ENCODE peak calls at places on chromosome 6, in ten cellular contexts. I is body of pancreas, V is K562, J is upper lobe of left lung, F is IMR-90, P is heart left ventricle, M is HepG2, O is right lobe of liver, B is A549, W is HCT116. L is an unnamed sample.

GRCh38 chr6:33577106-33577535 is 3.0 kb downstream of the BAK1 start:
- ATAC-seq in V (no peak), J (peak; percentile 54), W (peak; percentile 40), B (peak; percentile 8), I (peak; percentile 58), O (peak; percentile 47), M (no peak), P (peak; percentile 22), F (no peak), L (peak; percentile 38)

GRCh38 chr6:4637691-4638433 is 138.3 kb upstream of the CDYL start:
- ATAC-seq in P (no peak), B (no peak), O (no peak), W (peak; percentile 54), M (no peak), F (peak; percentile 96), I (no peak), V (peak; percentile 61), J (no peak), L (no peak)

GRCh38 chr6:13668291-13668928 is 43.2 kb downstream of the RANBP9 start:
- ATAC-seq in J (no peak), V (peak; percentile 24), P (no peak), F (no peak), O (no peak), W (no peak), M (no peak), B (no peak), I (no peak), L (no peak)

GRCh38 chr6:16544521-16544920 is 216.7 kb downstream of the ATXN1 start:
- ATAC-seq in O (no peak), M (no peak), J (no peak), W (no peak), P (peak; percentile 26), I (no peak), V (no peak), F (no peak), B (no peak), L (no peak)

GRCh38 chr6:11023032-11023431 is 21.1 kb downstream of the ELOVL2 start:
- ATAC-seq in W (no peak), P (peak; percentile 65), B (no peak), O (no peak), V (no peak), J (no peak), I (peak; percentile 15), M (no peak), F (no peak), L (peak; percentile 46)

GRCh38 chr6:150702675-150703074 is 103.0 kb downstream of the PLEKHG1 start:
- ATAC-seq in M (no peak), B (no peak), W (no peak), O (peak; percentile 43), P (peak; percentile 59), V (no peak), I (no peak), J (peak; percentile 57), F (no peak), L (peak; percentile 39)

GRCh38 chr6:131362070-131362469 is 211.0 kb upstream of the ARG1 start:
- ATAC-seq in B (peak; percentile 74), M (no peak), P (no peak), I (no peak), W (no peak), J (no peak), V (no peak), O (no peak), F (no peak), L (no peak)

GRCh38 chr6:27154696-27155095 is 92.8 kb upstream of the PRSS16 start:
- ATAC-seq in V (no peak), O (no peak), P (no peak), W (no peak), I (no peak), F (no peak), M (no peak), J (no peak), B (no peak), L (no peak)

GRCh38 chr6:115363379-115363778 is 697.3 kb downstream of the FRK start:
- ATAC-seq in B (no peak), W (no peak), V (no peak), I (no peak), M (no peak), P (no peak), F (no peak), J (no peak), O (no peak), L (no peak)

GRCh38 chr6:133890941-133891813 is 2.3 kb downstream of the TCF21 start:
- ATAC-seq in I (no peak), F (no peak), M (peak; percentile 49), P (no peak), V (peak; percentile 76), J (no peak), O (peak; percentile 58), B (peak; percentile 88), W (peak; percentile 71), L (no peak)

GRCh38 chr6:133241088-133241900 is at the start of gene EYA4:
- ATAC-seq in O (peak; percentile 42), P (peak; percentile 75), M (peak; percentile 64), W (no peak), B (peak; percentile 77), I (peak; percentile 30), F (peak; percentile 73), J (peak; percentile 75), V (no peak), L (peak; percentile 33)

GRCh38 chr6:107290491-107290890 is 168.9 kb downstream of the PDSS2 start:
- ATAC-seq in V (peak; percentile 65), O (no peak), J (no peak), I (no peak), M (no peak), W (no peak), F (no peak), P (no peak), B (no peak), L (no peak)

GRCh38 chr6:41548841-41549642 is 2.9 kb downstream of the FOXP4 start:
- ATAC-seq in I (no peak), P (no peak), B (no peak), J (no peak), O (no peak), V (no peak), W (no peak), M (no peak), F (no peak), L (no peak)

GRCh38 chr6:122399348-122400120 is at the start of gene HSF2:
- ATAC-seq in O (peak; percentile 100), I (peak; percentile 100), J (peak; percentile 99), W (peak; percentile 100), B (peak; percentile 100), P (peak; percentile 99), V (peak; percentile 98), M (peak; percentile 100), F (peak; percentile 98), L (peak; percentile 100)
- TF ChIP-seq POLR2A in O (no peak), I (peak; percentile 67), J (peak; percentile 68), W (no peak), B (peak; percentile 34), P (no peak), V (peak; percentile 75), M (peak; percentile 78), F (peak; percentile 68), L (peak; percentile 51)

DNA sequence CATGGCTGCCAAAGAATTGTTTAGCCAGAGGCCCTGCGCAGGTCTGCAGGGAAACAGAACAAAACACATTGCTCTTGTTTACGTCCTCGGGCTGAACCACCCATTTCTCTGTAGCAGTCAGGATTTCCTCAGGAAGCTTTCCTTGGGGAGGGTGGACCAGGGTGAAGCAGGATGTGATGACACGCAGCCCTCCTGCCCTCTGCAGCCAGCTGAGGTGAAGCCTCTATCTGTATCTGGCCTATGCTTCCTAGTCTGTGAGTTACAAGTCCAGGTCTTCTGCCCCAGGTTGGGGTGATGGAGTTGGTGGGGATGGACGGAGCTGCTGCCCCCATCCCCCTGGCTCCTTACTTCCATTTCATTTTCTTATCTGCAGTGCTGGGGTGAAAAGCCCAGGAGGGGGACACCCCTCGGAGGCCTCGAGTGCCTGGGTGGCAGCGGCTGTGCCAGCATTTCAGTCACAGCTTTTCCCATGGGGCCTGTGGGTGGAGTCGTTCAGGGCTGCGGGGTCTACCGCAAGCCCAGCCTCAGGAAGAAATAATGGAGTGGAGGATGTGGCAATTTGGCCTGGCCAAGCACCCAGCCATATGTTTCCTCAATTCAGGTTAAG is 24.9 kb downstream of the SASH1 start:
- ATAC-seq in M (no peak), F (peak; percentile 85), O (peak; percentile 78), P (peak; percentile 77), J (peak; percentile 57), W (no peak), I (peak; percentile 57), V (no peak), B (no peak), L (peak; percentile 85)
- H3K4me1 ChIP-seq in M (no peaks in the 10 kb centered on the region), F (peaks cover 10% of the 10 kb centered on the region), O (no peaks in the 10 kb centered on the region), P (peaks cover 94% of the 10 kb centered on the region), J (peaks cover 70% of the 10 kb centered on the region), W (peaks cover 5% of the 10 kb centered on the region), I (no peaks in the 10 kb centered on the region), V (no peaks in the 10 kb centered on the region), B (no peaks in the 10 kb centered on the region), L (no peaks in the 10 kb centered on the region)

DNA sequence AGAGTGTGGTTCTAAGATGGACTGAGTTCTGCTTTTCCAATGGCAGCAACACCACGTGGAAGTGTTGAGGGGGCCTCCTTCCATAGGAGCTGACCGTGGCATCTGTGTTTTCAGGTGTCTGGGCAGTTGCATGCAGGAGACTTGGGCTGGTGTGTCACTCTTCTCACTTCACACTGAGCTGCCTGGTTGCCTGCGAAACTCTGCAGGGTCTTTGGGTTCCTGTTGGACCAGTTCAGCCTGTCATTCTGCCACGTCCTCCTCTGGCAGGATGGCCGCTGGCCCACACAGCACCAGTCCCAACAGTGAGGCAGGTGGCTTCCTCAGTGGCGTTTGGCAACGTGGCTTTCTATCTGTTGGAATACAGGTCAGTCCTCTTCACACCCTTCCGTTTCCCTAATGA is 16.1 kb upstream of the UNC93A start:
- ATAC-seq in F (no peak), P (no peak), O (no peak), W (no peak), V (no peak), B (no peak), J (no peak), M (no peak), I (no peak), L (no peak)
- H3K27ac ChIP-seq in F (no peak overlapping the region), P (no peak overlapping the region), O (no peak overlapping the region), W (no peak overlapping the region), V (no peak overlapping the region), B (no peak overlapping the region), J (no peak overlapping the region), M (no peak overlapping the region), I (no peak overlapping the region), L (no peak overlapping the region)

GRCh38 chr6:100883347-100883746 is 2.2 kb upstream of the ASCC3 start:
- ATAC-seq in B (no peak), I (no peak), W (no peak), M (no peak), J (no peak), F (no peak), V (no peak), P (no peak), O (no peak), L (no peak)

GRCh38 chr6:100880149-100880900 is 804 bp downstream of the ASCC3 start:
- ATAC-seq in M (no peak), W (no peak), O (peak; percentile 23), F (no peak), J (no peak), V (no peak), P (no peak), I (peak; percentile 34), B (no peak), L (no peak)

GRCh38 chr6:100881707-100882040 is 545 bp upstream of the ASCC3 start:
- ATAC-seq in I (no peak), W (no peak), B (no peak), F (peak; percentile 7), V (peak; percentile 8), M (peak; percentile 25), P (peak; percentile 4), O (peak; percentile 24), J (peak; percentile 4), L (no peak)

GRCh38 chr6:100879317-100879716 is 1.8 kb downstream of the ASCC3 start:
- ATAC-seq in M (no peak), J (no peak), V (no peak), O (no peak), P (no peak), I (no peak), B (no peak), F (no peak), W (no peak), L (no peak)

GRCh38 chr6:100880901-100881706 is at the start of gene ASCC3:
- ATAC-seq in M (peak; percentile 98), I (peak; percentile 99), B (peak; percentile 99), J (peak; percentile 100), V (peak; percentile 97), W (peak; percentile 99), F (peak; percentile 99), O (peak; percentile 99), P (peak; percentile 100), L (peak; percentile 99)
- TF ChIP-seq POLR2A in M (peak; percentile 90), I (peak; percentile 79), B (peak; percentile 77), J (peak; percentile 82), V (peak; percentile 93), W (peak; percentile 94), F (peak; percentile 76), O (peak; percentile 94), P (peak; percentile 78), L (no peak)

L was measured in gastroesophageal sphincter.